ENCODE peak calls at places on chromosome 14, in ten cellular contexts. X, E, N, B, J, V, W, I, R and K are unnamed samples. For H3K9me3, the result is how much of the 10 kb centered on the place peaks cover.

GRCh38 chr14:69650948-69651369 is 39.6 kb downstream of the SUSD6 start:
- DNase-seq in I (peak), V (no peak), W (no peak), E (peak), R (no peak), X (no peak), N (no peak), J (no peak), B (no peak), K (peak)

GRCh38 chr14:31337331-31337730 is 83.0 kb downstream of the HEATR5A start:
- DNase-seq in X (no peak), W (no peak), R (no peak), N (no peak), I (no peak), J (no peak), V (no peak), B (no peak), E (no peak), K (no peak)

GRCh38 chr14:74401504-74402241 is 24.3 kb downstream of the SYNDIG1L start:
- DNase-seq in N (peak), I (no peak), E (no peak), V (peak), R (peak), J (peak), W (no peak), X (peak), B (peak), K (no peak)

GRCh38 chr14:31219169-31219568 is 11.6 kb upstream of the HECTD1 start:
- DNase-seq in B (no peak), W (no peak), X (no peak), R (no peak), E (peak), J (no peak), I (no peak), V (no peak), N (no peak), K (no peak)

GRCh38 chr14:64337901-64338615 is 43.9 kb upstream of the ESR2 start:
- DNase-seq in V (peak), X (peak), W (peak), I (peak), E (peak), B (peak), J (no peak), N (peak), R (peak), K (peak)

GRCh38 chr14:39469094-39469710 is 37.0 kb upstream of the FBXO33 start:
- DNase-seq in V (no peak), J (peak), X (peak), N (no peak), W (no peak), I (no peak), R (peak), E (no peak), B (no peak), K (peak)

GRCh38 chr14:75562048-75562447 is 16.4 kb upstream of the FLVCR2 start:
- DNase-seq in J (no peak), N (no peak), X (no peak), I (peak), E (peak), B (no peak), W (no peak), R (peak), V (no peak), K (no peak)

GRCh38 chr14:20652996-20653975 is 11.8 kb upstream of the OR6S1 start:
- DNase-seq in X (no peak), W (no peak), B (no peak), R (peak), I (peak), N (no peak), V (no peak), E (no peak), J (no peak), K (peak)

GRCh38 chr14:44170099-44170498 is 337.0 kb downstream of the FSCB start:
- DNase-seq in I (no peak), B (no peak), R (peak), E (peak), J (no peak), V (no peak), N (no peak), X (no peak), W (no peak), K (peak)

GRCh38 chr14:95200404-95200803 is 43.1 kb upstream of the DICER1 start:
- DNase-seq in B (no peak), W (no peak), E (no peak), X (peak), J (no peak), R (no peak), N (no peak), I (no peak), V (no peak), K (peak)

GRCh38 chr14:47675489-47676300 is at the start of gene MDGA2:
- DNase-seq in N (no peak), X (no peak), J (no peak), R (peak), V (no peak), B (no peak), W (no peak), I (peak), E (no peak), K (peak)

GRCh38 chr14:100682749-100683148 is 43.9 kb upstream of the DLK1 start:
- DNase-seq in W (no peak), X (no peak), R (no peak), J (no peak), B (no peak), N (no peak), V (no peak), E (no peak), I (no peak), K (no peak)

GRCh38 chr14:69107407-69108003 is 45.4 kb downstream of the DCAF5 start:
- DNase-seq in E (peak), I (peak), V (no peak), B (no peak), R (peak), J (no peak), X (no peak), N (peak), W (no peak), K (peak)

GRCh38 chr14:41505491-41505890 is 101.2 kb upstream of the LRFN5 start:
- DNase-seq in X (no peak), N (no peak), E (no peak), J (no peak), V (no peak), R (no peak), W (no peak), I (peak), B (no peak), K (no peak)

GRCh38 chr14:64928239-64929002 is 14.1 kb downstream of the GPX2 start:
- DNase-seq in V (no peak), B (no peak), W (no peak), N (no peak), R (no peak), E (no peak), I (no peak), X (no peak), J (no peak), K (no peak)

GRCh38 chr14:66330218-66330617 is 156.0 kb upstream of the CCDC196 start:
- DNase-seq in N (no peak), X (no peak), J (no peak), V (no peak), E (no peak), I (no peak), W (no peak), R (no peak), B (no peak), K (no peak)

GRCh38 chr14:58501214-58501816 is 73.8 kb downstream of the KIAA0586 start:
- DNase-seq in N (no peak), B (no peak), W (no peak), E (peak), I (peak), X (no peak), V (no peak), J (no peak), R (peak), K (peak)

GRCh38 chr14:63454863-63455622 is 88.1 kb downstream of the PPP2R5E start:
- DNase-seq in J (no peak), X (peak), V (no peak), B (no peak), E (peak), R (no peak), N (peak), I (no peak), W (no peak), K (peak)

GRCh38 chr14:55332654-55333570 is 61.7 kb downstream of the FBXO34 start:
- DNase-seq in I (no peak), W (no peak), N (no peak), E (no peak), R (peak), V (no peak), B (no peak), J (no peak), X (no peak), K (no peak)

GRCh38 chr14:100645200-100645985 is 58.2 kb upstream of the BEGAIN start:
- DNase-seq in J (peak), V (peak), W (peak), X (peak), N (peak), E (peak), R (peak), B (peak), I (peak), K (peak)

GRCh38 chr14:52551205-52551604 is 1.1 kb downstream of the TXNDC16 start:
- DNase-seq in I (no peak), V (no peak), R (no peak), X (no peak), E (no peak), B (no peak), N (no peak), W (no peak), J (no peak), K (no peak)

GRCh38 chr14:100664841-100665425 is 61.8 kb upstream of the DLK1 start:
- DNase-seq in X (no peak), I (no peak), V (no peak), W (no peak), J (no peak), R (no peak), N (no peak), B (no peak), E (no peak), K (peak)

GRCh38 chr14:35553808-35554207 is 19.8 kb downstream of the INSM2 start:
- DNase-seq in W (no peak), B (no peak), I (peak), X (no peak), V (no peak), J (no peak), R (peak), N (no peak), E (peak), K (peak)

GRCh38 chr14:74508292-74508731 is 14.7 kb downstream of the ISCA2 start:
- DNase-seq in X (no peak), W (no peak), I (no peak), E (peak), R (peak), N (no peak), B (peak), V (no peak), J (peak), K (peak)

GRCh38 chr14:62081012-62081612 is 318.9 kb downstream of the SNAPC1 start:
- DNase-seq in J (no peak), V (no peak), I (no peak), B (no peak), N (no peak), W (no peak), E (no peak), R (no peak), X (no peak), K (no peak)

GRCh38 chr14:37539992-37540391 is 55.1 kb downstream of the FOXA1 start:
- DNase-seq in N (no peak), W (no peak), V (no peak), B (no peak), X (no peak), J (no peak), I (no peak), R (no peak), E (no peak), K (no peak)

GRCh38 chr14:50669441-50669986 is 1.4 kb upstream of the SAV1 start:
- DNase-seq in N (no peak), X (no peak), W (no peak), E (no peak), B (no peak), R (no peak), V (no peak), J (no peak), I (no peak), K (no peak)

GRCh38 chr14:100025111-100025510 is 40.1 kb upstream of the EVL start:
- DNase-seq in E (peak), R (peak), W (no peak), I (peak), J (no peak), V (no peak), X (no peak), N (peak), B (no peak), K (peak)

GRCh38 chr14:71441142-71441541 is 491.1 kb upstream of the RGS6 start:
- DNase-seq in J (no peak), W (no peak), V (no peak), I (no peak), E (no peak), B (no peak), N (no peak), R (no peak), X (no peak), K (no peak)

GRCh38 chr14:71442503-71442902 is 489.7 kb upstream of the RGS6 start:
- DNase-seq in X (no peak), I (no peak), W (no peak), B (no peak), N (no peak), E (no peak), J (no peak), R (no peak), V (no peak), K (no peak)

GRCh38 chr14:71437870-71438269 is 494.4 kb upstream of the RGS6 start:
- DNase-seq in V (no peak), B (no peak), N (no peak), R (peak), I (no peak), E (peak), J (no peak), W (no peak), X (no peak), K (no peak)

GRCh38 chr14:71438684-71439083 is 493.5 kb upstream of the RGS6 start:
- DNase-seq in I (peak), W (no peak), R (no peak), J (peak), X (no peak), V (no peak), B (no peak), E (peak), N (no peak), K (peak)

DNA sequence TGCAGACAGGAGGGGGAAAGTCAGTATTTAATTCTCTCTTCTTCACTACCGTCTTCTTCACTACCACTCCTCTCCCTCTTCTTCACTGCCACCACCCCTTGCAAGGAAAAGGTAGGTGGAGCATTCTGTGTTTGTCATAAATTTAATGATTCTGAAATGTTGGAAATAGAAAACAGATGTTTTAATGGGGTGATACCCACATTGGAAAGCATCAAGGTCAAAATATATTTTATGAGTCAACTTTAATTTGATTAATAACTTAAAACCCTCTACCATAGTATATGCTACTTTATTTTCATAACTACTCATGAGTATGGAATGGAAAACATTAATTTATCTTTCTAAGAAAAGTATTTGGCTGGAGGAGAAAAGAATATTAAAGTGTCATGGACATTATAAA is 493.0 kb upstream of the RGS6 start:
- DNase-seq in J (no peak), R (no peak), N (no peak), V (no peak), B (no peak), W (no peak), X (no peak), I (no peak), E (no peak), K (no peak)
- H3K27ac ChIP-seq in J (peak), R (no peak), N (peak), V (no peak), B (peak), W (peak), X (no peak), I (peak), E (peak), K (no peak)

DNA sequence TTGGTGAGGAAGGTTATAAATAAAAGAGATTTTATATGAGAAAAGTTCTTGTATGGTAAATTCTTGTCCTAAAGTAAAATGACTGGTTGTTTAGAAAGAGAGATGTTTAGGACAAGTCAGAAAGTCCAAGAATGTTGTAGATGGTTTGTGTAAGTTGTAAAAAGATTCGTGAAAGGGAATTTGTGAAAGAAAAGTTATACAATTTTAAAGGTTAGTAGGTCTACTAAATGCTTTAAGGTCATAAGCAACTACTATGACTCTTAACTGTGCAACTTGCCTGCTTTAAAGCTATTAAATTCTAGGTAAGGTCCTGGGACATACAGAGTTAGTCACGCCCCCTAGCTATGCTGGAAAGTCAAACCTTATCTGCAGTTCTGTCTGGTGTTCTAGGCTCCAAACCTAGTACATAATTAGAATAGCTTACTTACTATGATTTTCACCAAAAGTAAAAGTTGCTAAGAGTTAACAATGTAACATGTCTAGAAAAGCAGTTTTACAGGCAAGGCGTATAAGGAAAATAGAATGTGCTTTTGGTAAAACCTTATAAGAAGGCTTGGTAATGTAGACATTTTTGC is 11.2 kb upstream of the DHRS2 start:
- DNase-seq in R (no peak), B (no peak), E (no peak), N (no peak), W (no peak), X (no peak), I (no peak), V (no peak), J (no peak), K (no peak)
- H3K9me3 ChIP-seq in R (under half), B (under half), E (under half), N (under half), W (under half), X (under half), I (under half), V (under half), J (under half), K (under half)

GRCh38 chr14:93303659-93304058 is 29.2 kb downstream of the BTBD7 start:
- DNase-seq in J (no peak), N (no peak), W (no peak), V (no peak), I (no peak), X (no peak), E (no peak), B (no peak), R (no peak), K (no peak)

GRCh38 chr14:93299831-93300230 is 33.0 kb downstream of the BTBD7 start:
- DNase-seq in V (no peak), W (no peak), R (no peak), I (no peak), N (no peak), B (no peak), J (no peak), E (no peak), X (no peak), K (peak)

GRCh38 chr14:93304771-93305170 is 28.1 kb downstream of the BTBD7 start:
- DNase-seq in J (no peak), V (no peak), B (no peak), E (no peak), R (peak), N (no peak), X (no peak), I (peak), W (no peak), K (peak)

GRCh38 chr14:93302688-93303581 is 29.9 kb downstream of the BTBD7 start:
- DNase-seq in B (no peak), W (no peak), V (no peak), E (no peak), R (no peak), N (no peak), J (no peak), X (no peak), I (no peak), K (no peak)

DNA sequence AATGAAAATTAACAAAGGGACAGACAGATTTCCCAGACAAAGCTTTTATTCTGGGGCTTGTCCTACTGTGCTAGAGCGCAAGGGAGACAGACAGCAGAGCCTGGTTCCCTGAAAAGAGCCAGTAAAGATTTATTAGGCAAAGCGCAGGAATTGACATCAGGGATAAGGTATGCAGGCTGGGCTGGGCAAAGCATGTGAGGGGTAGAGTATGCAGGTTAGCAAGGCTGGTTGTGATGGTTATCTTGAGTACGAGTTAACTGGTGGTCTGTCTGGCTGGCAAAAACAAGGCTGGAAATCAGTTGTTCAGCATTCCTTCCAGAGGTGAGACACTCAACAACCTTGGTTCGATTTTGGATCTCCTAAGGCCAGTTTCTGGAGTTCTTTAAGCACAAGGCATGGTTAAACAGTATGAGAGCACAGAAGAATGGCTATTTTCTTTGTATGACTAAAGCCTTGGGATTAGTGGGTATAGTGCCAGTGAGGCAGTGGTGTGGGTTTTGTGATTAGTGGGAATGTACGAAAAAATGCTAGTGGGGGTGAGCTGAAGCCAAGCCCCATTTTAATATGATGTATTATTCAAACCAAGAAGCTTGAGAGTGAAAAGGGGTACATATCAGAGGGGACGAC is 30.9 kb downstream of the BTBD7 start:
- DNase-seq in I (peak), X (no peak), V (no peak), E (peak), N (no peak), R (peak), J (no peak), W (no peak), B (no peak), K (no peak)
- H3K27ac ChIP-seq in I (peak), X (no peak), V (no peak), E (peak), N (no peak), R (peak), J (no peak), W (peak), B (peak), K (peak)

GRCh38 chr14:97283450-97284230 is 486.5 kb downstream of the VRK1 start:
- DNase-seq in W (no peak), R (no peak), B (no peak), N (no peak), V (no peak), X (no peak), J (no peak), E (no peak), I (no peak), K (no peak)
- H3K9me3 ChIP-seq in W (under half), R (under half), B (under half), N (under half), V (under half), X (under half), J (under half), E (under half), I (under half), K (under half)

GRCh38 chr14:102784892-102785597 is 7.8 kb downstream of the TRAF3 start:
- DNase-seq in V (no peak), R (no peak), X (no peak), I (no peak), N (no peak), J (no peak), W (no peak), B (no peak), E (no peak), K (no peak)

GRCh38 chr14:102786758-102787157 is 9.5 kb downstream of the TRAF3 start:
- DNase-seq in B (no peak), X (no peak), N (no peak), R (no peak), J (no peak), V (no peak), I (no peak), W (no peak), E (peak), K (no peak)

GRCh38 chr14:102782974-102783373 is 5.7 kb downstream of the TRAF3 start:
- DNase-seq in I (no peak), X (no peak), J (no peak), N (no peak), R (no peak), V (no peak), B (no peak), E (no peak), W (no peak), K (no peak)

GRCh38 chr14:102789349-102789748 is 12.1 kb downstream of the TRAF3 start:
- DNase-seq in E (no peak), N (no peak), X (no peak), R (no peak), V (no peak), B (no peak), I (no peak), J (no peak), W (no peak), K (no peak)

DNA sequence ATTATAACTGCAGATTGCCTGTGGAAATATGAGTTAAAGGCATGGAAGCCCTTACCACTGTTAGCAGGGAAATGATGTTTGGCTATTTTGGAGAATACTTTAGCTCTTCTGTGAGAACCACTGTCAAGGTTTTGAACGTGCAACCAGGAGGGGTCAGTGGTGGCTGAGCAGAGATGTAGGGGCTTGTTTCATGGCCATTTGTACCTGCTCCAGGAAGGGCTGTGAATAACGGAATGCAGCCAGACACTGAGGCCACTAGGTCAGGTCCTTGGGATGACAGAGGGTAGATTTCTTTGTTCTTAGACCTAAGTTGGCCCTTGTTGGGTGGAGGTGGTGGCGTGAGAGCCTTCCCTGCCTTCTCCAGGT is 8.3 kb downstream of the TRAF3 start:
- DNase-seq in B (no peak), E (no peak), V (no peak), R (no peak), W (no peak), N (no peak), I (no peak), J (no peak), X (no peak), K (no peak)
- H3K27ac ChIP-seq in B (no peak), E (no peak), V (no peak), R (no peak), W (no peak), N (no peak), I (no peak), J (no peak), X (no peak), K (no peak)